ENCODE peak calls at places on chromosomes 3 and 15, in five cellular contexts. K is GM12864, R is tibial nerve, X is GM13977, I is colonic mucosa. O is an unnamed sample.

GRCh38 chr3:115512565-115513410 is 110.5 kb upstream of the GAP43 start:
- DNase-seq in K (no peak), R (no peak), X (no peak), I (no peak), O (no peak)

GRCh38 chr15:101162701-101163483 is 89.0 kb downstream of the CHSY1 start:
- DNase-seq in K (no peak), R (no peak), X (no peak), I (no peak), O (no peak)

GRCh38 chr3:43648957-43649356 is 27.1 kb upstream of the ANO10 start:
- DNase-seq in K (no peak), R (no peak), X (no peak), I (no peak), O (no peak)

GRCh38 chr3:120645083-120645800 is 36.8 kb downstream of the HGD start:
- DNase-seq in K (no peak), R (no peak), X (no peak), I (no peak), O (no peak)

GRCh38 chr3:139318431-139318816 is 25.4 kb upstream of the MRPS22 start:
- DNase-seq in K (no peak), R (no peak), X (no peak), I (no peak), O (no peak)

GRCh38 chr3:63961891-63962290 is 49.7 kb upstream of the SCAANT1 start:
- DNase-seq in K (no peak), R (no peak), X (peak; percentile 26), I (no peak), O (peak; percentile 37)

GRCh38 chr3:132317229-132317948 is at the start of gene ACP3:
- DNase-seq in K (peak; percentile 16), R (peak; percentile 7), X (no peak), I (peak; percentile 51), O (peak; percentile 18)

GRCh38 chr3:154059798-154060197 is 61.4 kb upstream of the ARHGEF26 start:
- DNase-seq in K (no peak), R (no peak), X (no peak), I (no peak), O (no peak)

GRCh38 chr3:126964950-126965349 is 18.0 kb upstream of the PLXNA1 start:
- DNase-seq in K (no peak), R (no peak), X (no peak), I (no peak), O (no peak)

GRCh38 chr3:60316121-60316783 is 935.0 kb downstream of the FHIT start:
- DNase-seq in K (no peak), R (no peak), X (no peak), I (no peak), O (no peak)

GRCh38 chr3:119340436-119340835 is 46.3 kb downstream of the ARHGAP31 start:
- DNase-seq in K (no peak), R (no peak), X (no peak), I (no peak), O (no peak)

GRCh38 chr3:116524455-116524854 is 79.2 kb upstream of the LSAMP start:
- DNase-seq in K (no peak), R (no peak), X (no peak), I (no peak), O (no peak)

GRCh38 chr3:30492581-30493192 is 113.7 kb upstream of the TGFBR2 start:
- DNase-seq in K (no peak), R (no peak), X (no peak), I (no peak), O (no peak)

GRCh38 chr3:71560665-71561064 is 22.9 kb downstream of the FOXP1 start:
- DNase-seq in K (no peak), R (no peak), X (no peak), I (no peak), O (no peak)

GRCh38 chr3:117549716-117550115 is 840.1 kb downstream of the TUSC7 start:
- DNase-seq in K (no peak), R (no peak), X (no peak), I (no peak), O (no peak)

GRCh38 chr3:46668591-46668990 is 24.9 kb downstream of the ALS2CL start:
- DNase-seq in K (no peak), R (no peak), X (no peak), I (no peak), O (no peak)

GRCh38 chr3:46705751-46706572 is 4.8 kb downstream of the TMIE start:
- DNase-seq in K (no peak), R (no peak), X (no peak), I (peak; percentile 51), O (no peak)

GRCh38 chr3:43411429-43411828 is 125.1 kb downstream of the SNRK start:
- DNase-seq in K (no peak), R (no peak), X (no peak), I (no peak), O (no peak)

GRCh38 chr3:150062492-150062891 is 91.8 kb upstream of the PFN2 start:
- DNase-seq in K (no peak), R (no peak), X (no peak), I (no peak), O (no peak)

GRCh38 chr3:59660376-59660775 is 610.6 kb upstream of the CFAP20DC start:
- DNase-seq in K (no peak), R (no peak), X (no peak), I (no peak), O (no peak)

GRCh38 chr3:15754047-15754446 is 43.7 kb downstream of the ANKRD28 start:
- DNase-seq in K (no peak), R (no peak), X (no peak), I (no peak), O (no peak)

GRCh38 chr3:10772230-10773161 is 43.5 kb upstream of the SLC6A11 start:
- DNase-seq in K (no peak), R (no peak), X (no peak), I (peak; percentile 9), O (no peak)

GRCh38 chr15:65577129-65577996 is 33.6 kb downstream of the INTS14 start:
- DNase-seq in K (no peak), R (no peak), X (no peak), I (no peak), O (no peak)

GRCh38 chr3:33868309-33868708 is 69.9 kb downstream of the PDCD6IP start:
- DNase-seq in K (no peak), R (no peak), X (no peak), I (no peak), O (no peak)

GRCh38 chr3:197151562-197151961 is 121.9 kb upstream of the MELTF start:
- DNase-seq in K (no peak), R (peak; percentile 54), X (no peak), I (no peak), O (no peak)

GRCh38 chr15:73678498-73678897 is 5.7 kb upstream of the CD276 start:
- DNase-seq in K (no peak), R (no peak), X (no peak), I (no peak), O (no peak)

GRCh38 chr15:90000175-90000923 is 775 bp upstream of the ZNF710 start:
- DNase-seq in K (no peak), R (no peak), X (peak; percentile 65), I (no peak), O (peak; percentile 55)

GRCh38 chr3:102629943-102630342 is 195.1 kb downstream of the ZPLD1 start:
- DNase-seq in K (no peak), R (no peak), X (no peak), I (no peak), O (no peak)

GRCh38 chr15:69906256-69907185 is 191.2 kb downstream of the TLE3 start:
- DNase-seq in K (no peak), R (no peak), X (no peak), I (no peak), O (no peak)

GRCh38 chr3:190864002-190864401 is 1.5 kb upstream of the GMNC start:
- DNase-seq in K (no peak), R (no peak), X (no peak), I (no peak), O (no peak)

GRCh38 chr3:187567026-187567425 is 103.2 kb downstream of the SST start:
- DNase-seq in K (no peak), R (no peak), X (no peak), I (no peak), O (no peak)

GRCh38 chr3:24138876-24139256 is 193.8 kb downstream of the NR1D2 start:
- DNase-seq in K (no peak), R (no peak), X (no peak), I (no peak), O (no peak)

GRCh38 chr3:71586810-71587242 is 3.3 kb upstream of the FOXP1 start:
- DNase-seq in K (no peak), R (no peak), X (no peak), I (no peak), O (no peak)

GRCh38 chr3:39255503-39256325 is 24.1 kb downstream of the CX3CR1 start:
- DNase-seq in K (peak; percentile 90), R (no peak), X (peak; percentile 69), I (no peak), O (peak; percentile 80)

GRCh38 chr15:60035344-60035743 is 31.2 kb downstream of the FOXB1 start:
- DNase-seq in K (no peak), R (no peak), X (no peak), I (no peak), O (no peak)
- TF ChIP-seq CTCF in K (no peak), R (no peak), X (no peak), I (no peak), O (no peak)

GRCh38 chr3:128554100-128554464 is 61.1 kb upstream of the GATA2 start:
- DNase-seq in K (no peak), R (no peak), X (no peak), I (no peak), O (no peak)
- TF ChIP-seq CTCF in K (no peak), R (no peak), X (no peak), I (no peak), O (no peak)

GRCh38 chr15:87817553-87817952 is 439.0 kb downstream of the NTRK3 start:
- DNase-seq in K (no peak), R (no peak), X (no peak), I (no peak), O (no peak)
- TF ChIP-seq CTCF in K (no peak), R (no peak), X (no peak), I (no peak), O (no peak)

DNA sequence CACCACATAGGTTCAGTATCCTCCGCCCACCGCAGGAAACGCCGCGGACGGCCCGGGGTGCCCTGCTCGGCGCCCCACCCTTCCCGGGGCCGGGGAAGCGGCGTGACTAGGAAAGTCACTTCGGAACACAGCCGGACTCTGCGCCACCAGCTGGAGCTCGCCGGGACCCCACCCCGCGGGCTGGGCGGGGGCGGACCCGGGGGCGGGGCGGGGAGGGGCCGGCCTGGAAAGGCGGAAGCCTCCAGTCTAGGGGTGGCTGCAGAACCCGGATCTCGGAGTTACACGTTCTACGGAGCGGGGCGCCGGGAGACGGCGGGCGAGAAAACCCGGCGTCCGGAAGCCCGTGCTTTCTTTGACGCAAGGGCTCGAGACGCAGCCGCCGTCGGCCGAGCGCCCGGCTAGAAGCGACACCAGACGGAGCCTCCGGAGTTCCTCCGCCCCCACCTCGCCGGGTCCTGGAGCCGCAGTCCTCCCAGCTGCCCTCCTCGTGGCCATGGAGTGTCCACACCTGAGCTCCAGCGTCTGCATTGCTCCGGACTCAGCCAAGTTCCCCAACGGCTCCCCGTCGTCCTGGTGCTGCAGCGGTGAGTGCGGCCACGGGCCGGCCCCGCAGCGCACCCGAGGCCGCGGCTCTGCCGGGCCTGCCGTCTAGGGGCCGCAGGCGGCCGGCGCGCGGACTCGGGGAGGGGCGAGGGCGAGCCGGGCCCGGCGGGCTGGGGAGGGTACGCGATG is at the start of gene USP3:
- DNase-seq in K (peak; percentile 87), R (peak; percentile 91), X (peak; percentile 89), I (peak; percentile 96), O (peak; percentile 91)
- TF ChIP-seq CTCF in K (no peak), R (peak; percentile 51), X (peak; percentile 28), I (no peak), O (peak; percentile 20)

GRCh38 chr3:189272500-189273119 is 100.8 kb downstream of the TPRG1 start:
- DNase-seq in K (no peak), R (no peak), X (peak; percentile 13), I (no peak), O (no peak)
- TF ChIP-seq CTCF in K (peak; percentile 56), R (no peak), X (peak; percentile 57), I (peak; percentile 18), O (peak; percentile 31)

O was measured in GM10248.